ENCODE peak calls at places on chromosomes 3 and 15, in seven cellular contexts. One of them, this sample, is unnamed.

GRCh38 chr3:56342475-56342874 is 125.8 kb downstream of the ERC2 start:
- DNase-seq in endothelial cell: no peak
- DNase-seq in H9: no peak
- DNase-seq in GM12865: no peak
- DNase-seq in upper lobe of right lung: no peak
- DNase-seq in CD4-positive, alpha-beta T cell: no peak
- DNase-seq in uterus: no peak
- DNase-seq in this sample: no peak

GRCh38 chr3:45659661-45660566 is 29.3 kb upstream of the SACM1L start:
- DNase-seq in endothelial cell: peak
- DNase-seq in H9: peak
- DNase-seq in GM12865: no peak
- DNase-seq in upper lobe of right lung: peak
- DNase-seq in CD4-positive, alpha-beta T cell: peak
- DNase-seq in uterus: peak
- DNase-seq in this sample: peak

GRCh38 chr3:112794622-112795172 is 52.0 kb downstream of the CD200R1L start:
- DNase-seq in endothelial cell: no peak
- DNase-seq in H9: no peak
- DNase-seq in GM12865: no peak
- DNase-seq in upper lobe of right lung: no peak
- DNase-seq in CD4-positive, alpha-beta T cell: no peak
- DNase-seq in uterus: no peak
- DNase-seq in this sample: no peak

GRCh38 chr3:197376020-197376419 is 77.6 kb upstream of the DLG1 start:
- DNase-seq in endothelial cell: no peak
- DNase-seq in H9: no peak
- DNase-seq in GM12865: no peak
- DNase-seq in upper lobe of right lung: no peak
- DNase-seq in CD4-positive, alpha-beta T cell: no peak
- DNase-seq in uterus: no peak
- DNase-seq in this sample: no peak

GRCh38 chr3:133799794-133800585 is 5.6 kb upstream of the SRPRB start:
- DNase-seq in endothelial cell: no peak
- DNase-seq in H9: no peak
- DNase-seq in GM12865: no peak
- DNase-seq in upper lobe of right lung: no peak
- DNase-seq in CD4-positive, alpha-beta T cell: no peak
- DNase-seq in uterus: no peak
- DNase-seq in this sample: no peak

GRCh38 chr3:186097663-186098451 is 11.0 kb downstream of the ETV5 start:
- DNase-seq in endothelial cell: peak
- DNase-seq in H9: peak
- DNase-seq in GM12865: no peak
- DNase-seq in upper lobe of right lung: peak
- DNase-seq in CD4-positive, alpha-beta T cell: no peak
- DNase-seq in uterus: peak
- DNase-seq in this sample: no peak

GRCh38 chr15:57060799-57061198 is 142.4 kb downstream of the TCF12 start:
- DNase-seq in endothelial cell: no peak
- DNase-seq in H9: no peak
- DNase-seq in GM12865: no peak
- DNase-seq in upper lobe of right lung: no peak
- DNase-seq in CD4-positive, alpha-beta T cell: no peak
- DNase-seq in uterus: no peak
- DNase-seq in this sample: no peak

GRCh38 chr15:70852501-70853269 is 1.3 kb downstream of the LARP6 start:
- DNase-seq in endothelial cell: no peak
- DNase-seq in H9: no peak
- DNase-seq in GM12865: no peak
- DNase-seq in upper lobe of right lung: no peak
- DNase-seq in CD4-positive, alpha-beta T cell: no peak
- DNase-seq in uterus: no peak
- DNase-seq in this sample: no peak

GRCh38 chr3:134879991-134880390 is 84.9 kb downstream of the EPHB1 start:
- DNase-seq in endothelial cell: no peak
- DNase-seq in H9: no peak
- DNase-seq in GM12865: no peak
- DNase-seq in upper lobe of right lung: no peak
- DNase-seq in CD4-positive, alpha-beta T cell: no peak
- DNase-seq in uterus: no peak
- DNase-seq in this sample: no peak

GRCh38 chr3:32147509-32147908 is 41.1 kb downstream of the GPD1L start:
- DNase-seq in endothelial cell: no peak
- DNase-seq in H9: no peak
- DNase-seq in GM12865: no peak
- DNase-seq in upper lobe of right lung: no peak
- DNase-seq in CD4-positive, alpha-beta T cell: no peak
- DNase-seq in uterus: no peak
- DNase-seq in this sample: no peak

GRCh38 chr15:63014578-63014977 is 28.0 kb upstream of the TPM1 start:
- DNase-seq in endothelial cell: no peak
- DNase-seq in H9: no peak
- DNase-seq in GM12865: no peak
- DNase-seq in upper lobe of right lung: no peak
- DNase-seq in CD4-positive, alpha-beta T cell: no peak
- DNase-seq in uterus: no peak
- DNase-seq in this sample: no peak

GRCh38 chr15:95690631-95691340 is 639.7 kb upstream of the NR2F2 start:
- DNase-seq in endothelial cell: no peak
- DNase-seq in H9: no peak
- DNase-seq in GM12865: peak
- DNase-seq in upper lobe of right lung: no peak
- DNase-seq in CD4-positive, alpha-beta T cell: no peak
- DNase-seq in uterus: no peak
- DNase-seq in this sample: no peak

GRCh38 chr3:138082085-138082991 is 33.1 kb downstream of the DZIP1L start:
- DNase-seq in endothelial cell: no peak
- DNase-seq in H9: no peak
- DNase-seq in GM12865: peak
- DNase-seq in upper lobe of right lung: no peak
- DNase-seq in CD4-positive, alpha-beta T cell: no peak
- DNase-seq in uterus: peak
- DNase-seq in this sample: no peak

GRCh38 chr15:56082263-56082761 is 88.9 kb upstream of the NEDD4 start:
- DNase-seq in endothelial cell: no peak
- DNase-seq in H9: no peak
- DNase-seq in GM12865: no peak
- DNase-seq in upper lobe of right lung: no peak
- DNase-seq in CD4-positive, alpha-beta T cell: no peak
- DNase-seq in uterus: no peak
- DNase-seq in this sample: no peak

GRCh38 chr3:192433704-192434103 is 293.6 kb downstream of the FGF12 start:
- DNase-seq in endothelial cell: no peak
- DNase-seq in H9: no peak
- DNase-seq in GM12865: no peak
- DNase-seq in upper lobe of right lung: no peak
- DNase-seq in CD4-positive, alpha-beta T cell: no peak
- DNase-seq in uterus: no peak
- DNase-seq in this sample: no peak

GRCh38 chr3:17747184-17747889 is 4.9 kb upstream of the TBC1D5 start:
- DNase-seq in endothelial cell: no peak
- DNase-seq in H9: no peak
- DNase-seq in GM12865: peak
- DNase-seq in upper lobe of right lung: no peak
- DNase-seq in CD4-positive, alpha-beta T cell: no peak
- DNase-seq in uterus: no peak
- DNase-seq in this sample: no peak

GRCh38 chr3:15979490-15979889 is 181.7 kb upstream of the ANKRD28 start:
- DNase-seq in endothelial cell: no peak
- DNase-seq in H9: no peak
- DNase-seq in GM12865: no peak
- DNase-seq in upper lobe of right lung: no peak
- DNase-seq in CD4-positive, alpha-beta T cell: no peak
- DNase-seq in uterus: no peak
- DNase-seq in this sample: no peak

GRCh38 chr3:189041482-189042090 is 130.2 kb upstream of the TPRG1 start:
- DNase-seq in endothelial cell: peak
- DNase-seq in H9: peak
- DNase-seq in GM12865: peak
- DNase-seq in upper lobe of right lung: no peak
- DNase-seq in CD4-positive, alpha-beta T cell: peak
- DNase-seq in uterus: peak
- DNase-seq in this sample: no peak

GRCh38 chr3:93936549-93936948 is 37.1 kb downstream of the PROS1 start:
- DNase-seq in endothelial cell: no peak
- DNase-seq in H9: no peak
- DNase-seq in GM12865: no peak
- DNase-seq in upper lobe of right lung: no peak
- DNase-seq in CD4-positive, alpha-beta T cell: no peak
- DNase-seq in uterus: no peak
- DNase-seq in this sample: no peak

GRCh38 chr15:74540135-74540760 is 772 bp upstream of the ARID3B start:
- DNase-seq in endothelial cell: no peak
- DNase-seq in H9: no peak
- DNase-seq in GM12865: no peak
- DNase-seq in upper lobe of right lung: no peak
- DNase-seq in CD4-positive, alpha-beta T cell: no peak
- DNase-seq in uterus: no peak
- DNase-seq in this sample: no peak

GRCh38 chr3:31399270-31399669 is 133.5 kb upstream of the STT3B start:
- DNase-seq in endothelial cell: no peak
- DNase-seq in H9: no peak
- DNase-seq in GM12865: peak
- DNase-seq in upper lobe of right lung: no peak
- DNase-seq in CD4-positive, alpha-beta T cell: no peak
- DNase-seq in uterus: no peak
- DNase-seq in this sample: no peak

GRCh38 chr3:100869787-100870186 is 123.4 kb downstream of the ABI3BP start:
- DNase-seq in endothelial cell: no peak
- DNase-seq in H9: no peak
- DNase-seq in GM12865: no peak
- DNase-seq in upper lobe of right lung: no peak
- DNase-seq in CD4-positive, alpha-beta T cell: no peak
- DNase-seq in uterus: no peak
- DNase-seq in this sample: no peak

GRCh38 chr15:99957642-99958013 is 224.4 kb upstream of the LYSMD4 start:
- DNase-seq in endothelial cell: no peak
- DNase-seq in H9: no peak
- DNase-seq in GM12865: no peak
- DNase-seq in upper lobe of right lung: no peak
- DNase-seq in CD4-positive, alpha-beta T cell: no peak
- DNase-seq in uterus: no peak
- DNase-seq in this sample: no peak

GRCh38 chr15:88655103-88655553 is 16.3 kb downstream of the ISG20 start:
- DNase-seq in endothelial cell: no peak
- DNase-seq in H9: no peak
- DNase-seq in GM12865: no peak
- DNase-seq in upper lobe of right lung: no peak
- DNase-seq in CD4-positive, alpha-beta T cell: no peak
- DNase-seq in uterus: no peak
- DNase-seq in this sample: no peak

GRCh38 chr3:122890077-122890484 is 95.2 kb downstream of the SLC49A4 start:
- DNase-seq in endothelial cell: no peak
- DNase-seq in H9: peak
- DNase-seq in GM12865: peak
- DNase-seq in upper lobe of right lung: no peak
- DNase-seq in CD4-positive, alpha-beta T cell: no peak
- DNase-seq in uterus: peak
- DNase-seq in this sample: peak

GRCh38 chr3:98679986-98680385 is 83.2 kb upstream of the ST3GAL6 start:
- DNase-seq in endothelial cell: no peak
- DNase-seq in H9: no peak
- DNase-seq in GM12865: no peak
- DNase-seq in upper lobe of right lung: no peak
- DNase-seq in CD4-positive, alpha-beta T cell: no peak
- DNase-seq in uterus: no peak
- DNase-seq in this sample: no peak
- TF ChIP-seq CTCF in endothelial cell: no peak
- TF ChIP-seq CTCF in H9: no peak
- TF ChIP-seq CTCF in GM12865: no peak
- TF ChIP-seq CTCF in upper lobe of right lung: no peak
- TF ChIP-seq CTCF in CD4-positive, alpha-beta T cell: no peak
- TF ChIP-seq CTCF in uterus: no peak
- TF ChIP-seq CTCF in this sample: no peak

DNA sequence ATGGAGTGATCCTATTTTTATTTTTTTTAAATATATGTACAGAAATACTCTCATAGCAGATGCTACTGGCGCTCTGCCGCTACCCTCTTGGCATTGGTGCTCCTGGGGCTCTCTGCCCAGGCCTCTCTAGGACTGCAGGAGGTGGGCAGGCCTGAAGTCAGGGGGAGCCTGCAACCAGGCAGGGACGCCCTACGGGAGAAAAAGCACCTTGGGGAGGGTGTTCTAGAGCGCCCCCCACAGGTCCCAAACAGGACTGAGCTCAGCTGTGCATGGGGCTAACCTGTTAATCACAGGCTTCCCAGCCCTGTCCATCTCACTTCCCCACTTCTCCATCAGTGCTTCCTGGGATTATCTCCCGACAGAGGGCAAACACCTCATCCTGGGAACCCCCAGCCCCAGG is 192.5 kb downstream of the SHQ1 start:
- DNase-seq in endothelial cell: no peak
- DNase-seq in H9: peak
- DNase-seq in GM12865: peak
- DNase-seq in upper lobe of right lung: no peak
- DNase-seq in CD4-positive, alpha-beta T cell: no peak
- DNase-seq in uterus: no peak
- DNase-seq in this sample: no peak
- TF ChIP-seq CTCF in endothelial cell: peak
- TF ChIP-seq CTCF in H9: peak
- TF ChIP-seq CTCF in GM12865: peak
- TF ChIP-seq CTCF in upper lobe of right lung: no peak
- TF ChIP-seq CTCF in CD4-positive, alpha-beta T cell: no peak
- TF ChIP-seq CTCF in uterus: no peak
- TF ChIP-seq CTCF in this sample: no peak

GRCh38 chr15:44536298-44536961 is 517 bp upstream of the EIF3J start:
- DNase-seq in endothelial cell: peak
- DNase-seq in H9: peak
- DNase-seq in GM12865: no peak
- DNase-seq in upper lobe of right lung: peak
- DNase-seq in CD4-positive, alpha-beta T cell: no peak
- DNase-seq in uterus: no peak
- DNase-seq in this sample: peak
- TF ChIP-seq CTCF in endothelial cell: no peak
- TF ChIP-seq CTCF in H9: peak
- TF ChIP-seq CTCF in GM12865: peak
- TF ChIP-seq CTCF in upper lobe of right lung: peak
- TF ChIP-seq CTCF in CD4-positive, alpha-beta T cell: no peak
- TF ChIP-seq CTCF in uterus: peak
- TF ChIP-seq CTCF in this sample: peak

DNA sequence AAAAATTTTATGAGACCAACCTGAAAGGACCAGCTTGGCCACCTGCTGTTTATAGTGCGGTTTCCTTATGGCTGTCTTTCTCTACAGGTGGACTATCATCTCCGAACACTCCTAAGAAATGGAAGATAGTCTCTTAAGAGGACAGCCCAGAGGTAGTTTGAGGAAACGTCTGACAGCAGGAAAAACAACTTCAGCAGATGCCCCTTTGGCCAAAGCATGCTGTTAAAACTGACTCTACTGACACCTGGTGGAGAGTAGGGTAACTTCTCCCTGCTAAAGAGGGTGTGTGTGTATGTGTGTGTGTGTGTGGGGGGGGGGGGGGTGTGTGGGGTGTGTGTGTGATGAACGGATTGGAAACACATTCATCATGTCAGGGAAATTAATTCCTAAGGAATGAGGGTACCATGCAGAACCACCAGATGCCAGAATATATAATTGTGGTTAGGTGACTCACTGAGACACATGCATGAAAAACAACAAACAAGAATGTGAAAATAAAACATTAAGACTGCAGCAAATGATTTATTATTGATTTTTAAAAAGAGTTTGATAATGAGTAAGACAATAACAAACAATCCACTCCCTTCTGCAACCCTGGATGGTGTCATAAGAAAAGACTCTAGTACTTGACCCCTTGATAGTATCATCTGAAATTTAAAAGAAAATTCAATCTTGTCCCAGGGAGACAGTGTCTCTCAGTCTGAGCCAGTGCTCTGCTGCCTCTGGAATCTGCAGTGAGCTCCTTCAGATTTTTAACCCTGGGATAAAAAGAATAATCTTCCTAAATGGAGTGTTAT is 256.5 kb downstream of the THRB start:
- DNase-seq in endothelial cell: peak
- DNase-seq in H9: peak
- DNase-seq in GM12865: peak
- DNase-seq in upper lobe of right lung: no peak
- DNase-seq in CD4-positive, alpha-beta T cell: peak
- DNase-seq in uterus: peak
- DNase-seq in this sample: peak
- TF ChIP-seq CTCF in endothelial cell: peak
- TF ChIP-seq CTCF in H9: peak
- TF ChIP-seq CTCF in GM12865: peak
- TF ChIP-seq CTCF in upper lobe of right lung: peak
- TF ChIP-seq CTCF in CD4-positive, alpha-beta T cell: peak
- TF ChIP-seq CTCF in uterus: peak
- TF ChIP-seq CTCF in this sample: peak

This sample was measured in gastrocnemius medialis.